ENCODE peak calls at places on chromosomes 13 and 19, in ten cellular contexts. E is heart right ventricle, P is GM12878, L is lung, B is IMR-90, N is H9, Q is cardiac muscle cell, S is thoracic aorta, I is aorta, R is esophagus squamous epithelium. F is an unnamed sample.

GRCh38 chr19:55276720-55277430 is 3.0 kb downstream of the HSPBP1 start:
- DNase-seq in E (no peak), S (no peak), I (no peak), B (no peak), R (no peak), Q (no peak), P (no peak), N (no peak), L (no peak), F (no peak)

GRCh38 chr13:40993119-40993518 is 26.0 kb downstream of the ELF1 start:
- DNase-seq in N (peak; percentile 44), L (no peak), I (no peak), P (no peak), Q (peak; percentile 26), B (no peak), E (no peak), S (no peak), R (no peak), F (peak; percentile 71)

GRCh38 chr19:43667524-43668405 is 2.2 kb downstream of the PLAUR start:
- DNase-seq in P (no peak), Q (peak; percentile 26), B (peak; percentile 20), L (peak; percentile 34), R (no peak), E (peak; percentile 17), S (no peak), N (no peak), I (peak; percentile 63), F (no peak)

GRCh38 chr19:33377586-33378475 is 4.3 kb downstream of the CEBPG start:
- DNase-seq in E (no peak), S (no peak), L (no peak), B (no peak), Q (no peak), P (no peak), R (no peak), N (no peak), I (no peak), F (no peak)

GRCh38 chr13:72505376-72505775 is 222.1 kb downstream of the MZT1 start:
- DNase-seq in I (no peak), S (no peak), Q (no peak), B (no peak), E (no peak), P (no peak), L (no peak), N (no peak), R (no peak), F (no peak)

GRCh38 chr19:47284324-47284899 is 9.7 kb downstream of the INAFM1 start:
- DNase-seq in R (no peak), Q (peak; percentile 76), E (no peak), P (no peak), B (peak; percentile 68), N (no peak), S (no peak), I (no peak), L (no peak), F (peak; percentile 61)

GRCh38 chr19:41316306-41316920 is 6.4 kb downstream of the CCDC97 start:
- DNase-seq in P (no peak), E (no peak), N (no peak), R (no peak), B (no peak), S (no peak), L (no peak), I (peak; percentile 13), Q (no peak), F (no peak)

GRCh38 chr19:44684892-44685847 is 13.8 kb upstream of the CEACAM16 start:
- DNase-seq in S (peak; percentile 38), L (peak; percentile 65), R (no peak), E (peak; percentile 40), P (no peak), I (no peak), Q (peak; percentile 93), N (peak; percentile 51), B (peak; percentile 97), F (peak; percentile 91)

GRCh38 chr19:48868196-48868886 is at the start of gene PLEKHA4:
- DNase-seq in E (peak; percentile 81), L (peak; percentile 56), R (no peak), B (peak; percentile 49), I (peak; percentile 89), S (no peak), P (no peak), Q (peak; percentile 71), N (peak; percentile 57), F (no peak)

GRCh38 chr13:43805681-43806128 is 18.9 kb upstream of the ENOX1 start:
- DNase-seq in R (no peak), S (no peak), E (no peak), B (peak; percentile 25), Q (peak; percentile 3), L (no peak), P (no peak), N (no peak), I (no peak), F (peak; percentile 59)

GRCh38 chr19:12137541-12137940 is 2.6 kb downstream of the ZNF20 start:
- DNase-seq in P (no peak), R (no peak), L (no peak), E (no peak), Q (no peak), N (peak; percentile 33), S (no peak), I (no peak), B (no peak), F (peak; percentile 77)

DNA sequence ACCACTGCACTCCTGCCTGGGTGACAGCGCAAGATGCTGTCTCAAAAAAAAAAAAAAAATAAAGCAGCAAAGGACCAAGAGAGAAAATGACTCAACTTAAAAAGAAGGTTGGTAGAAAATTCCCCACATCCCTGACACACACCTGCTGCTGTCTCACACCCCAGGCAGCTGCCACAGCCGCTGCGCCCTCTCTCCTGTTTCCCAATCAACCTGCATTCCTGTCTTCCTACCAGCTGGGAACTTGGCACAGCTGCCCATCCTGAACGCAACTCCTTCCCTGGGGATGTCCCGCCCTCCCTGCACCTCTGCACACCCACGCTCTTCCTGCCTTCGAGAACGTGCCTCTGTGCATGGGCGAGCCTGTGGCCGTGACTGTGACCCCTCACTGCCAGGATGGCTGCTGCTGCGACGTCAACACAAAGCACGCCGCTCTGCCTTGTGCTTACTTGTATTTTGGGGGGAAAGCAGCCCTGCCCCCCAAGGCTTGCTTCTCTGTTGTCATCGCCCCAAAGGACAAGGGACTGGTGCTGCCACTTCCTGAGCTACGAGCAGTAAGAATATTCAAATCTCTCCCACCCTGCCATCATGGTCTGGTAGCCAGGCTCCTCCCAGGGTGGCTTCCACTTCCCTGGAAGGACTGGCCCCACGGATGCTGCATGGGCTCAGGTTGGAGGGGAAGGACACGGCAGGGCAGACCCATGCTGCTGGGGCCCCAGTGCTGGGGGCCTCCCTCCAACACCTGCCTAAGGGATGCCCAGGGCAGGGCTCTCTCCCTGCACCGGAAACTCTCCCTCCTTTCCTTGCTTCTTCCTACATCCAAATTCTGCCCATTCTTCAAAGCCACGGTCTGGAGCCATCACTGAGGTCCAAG is 20.7 kb downstream of the SH3GL1 start:
- DNase-seq in Q (peak; percentile 63), I (no peak), S (no peak), P (peak; percentile 69), L (peak; percentile 81), E (no peak), N (no peak), B (peak; percentile 59), R (no peak), F (no peak)
- H3K4me1 ChIP-seq in Q (peaks cover 22% of the 10 kb centered on the region), I (peaks cover 6% of the 10 kb centered on the region), S (peaks cover 48% of the 10 kb centered on the region), P (peaks cover 73% of the 10 kb centered on the region), L (peaks cover 6% of the 10 kb centered on the region), E (peaks cover 58% of the 10 kb centered on the region), N (peaks cover 8% of the 10 kb centered on the region), B (peaks cover 39% of the 10 kb centered on the region), R (peaks cover 54% of the 10 kb centered on the region), F (peaks cover 10% of the 10 kb centered on the region)

DNA sequence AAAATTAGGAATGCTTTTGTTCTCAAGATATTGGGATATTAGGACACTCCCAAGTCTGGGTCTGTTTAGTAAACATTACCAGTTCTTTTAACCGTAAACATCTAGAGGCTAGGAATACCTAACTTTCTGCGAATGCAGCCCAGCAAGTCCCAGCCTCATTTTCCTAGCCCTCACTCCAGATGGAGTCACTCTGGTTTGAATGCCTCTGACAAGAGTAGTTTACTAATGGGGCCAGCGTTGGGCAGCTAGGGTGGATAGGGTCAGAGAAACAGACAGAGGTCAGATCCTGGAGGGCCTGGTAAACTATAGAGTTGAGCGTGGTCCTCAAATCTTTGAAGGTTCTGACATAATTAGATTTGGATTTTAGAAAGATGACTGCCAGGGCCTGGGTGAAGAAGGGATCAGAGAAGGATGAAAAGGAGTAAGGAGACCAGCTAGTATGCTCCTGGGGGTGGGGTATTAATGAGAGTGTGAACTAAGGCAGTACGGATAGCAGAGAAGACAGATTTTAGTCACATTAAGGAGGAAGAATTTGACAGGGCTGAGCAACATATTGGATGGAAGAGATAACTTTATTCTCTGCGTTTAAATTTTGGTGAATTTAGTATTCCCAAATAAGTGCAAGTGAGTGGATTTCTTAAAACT is 53.7 kb downstream of the WDFY2 start:
- DNase-seq in L (no peak), R (no peak), I (no peak), B (no peak), Q (no peak), E (no peak), P (no peak), S (no peak), N (no peak), F (peak; percentile 41)
- H3K4me1 ChIP-seq in L (peaks cover 14% of the 10 kb centered on the region), R (peaks cover 6% of the 10 kb centered on the region), I (peaks cover 2% of the 10 kb centered on the region), B (peaks cover 7% of the 10 kb centered on the region), Q (peaks cover 24% of the 10 kb centered on the region), E (peaks cover 13% of the 10 kb centered on the region), P (peaks cover 4% of the 10 kb centered on the region), S (peaks cover 68% of the 10 kb centered on the region), N (peaks cover 12% of the 10 kb centered on the region), F (peaks cover 2% of the 10 kb centered on the region)

DNA sequence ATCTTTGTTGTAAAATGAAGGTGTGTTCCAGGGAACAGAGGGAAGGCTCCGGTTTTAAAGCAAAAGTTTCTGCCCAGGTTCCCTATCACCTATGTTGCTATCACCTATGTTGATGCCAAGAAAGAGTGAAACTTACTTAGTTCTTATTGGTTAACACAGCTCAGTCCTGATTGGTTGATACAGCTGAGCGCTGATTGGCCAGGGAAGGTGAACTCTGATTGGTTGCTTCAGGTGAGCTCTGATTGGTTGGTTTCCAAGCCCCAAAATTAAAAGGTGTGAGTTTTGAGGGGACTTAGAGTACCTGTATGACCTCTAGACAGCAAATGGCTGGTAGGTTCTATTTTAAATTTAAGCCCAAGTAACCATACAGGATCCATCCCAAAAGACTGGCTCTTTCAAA is 42.2 kb downstream of the FPR3 start:
- DNase-seq in I (no peak), Q (no peak), E (no peak), N (no peak), S (no peak), P (no peak), L (no peak), B (no peak), R (no peak), F (no peak)
- H3K4me1 ChIP-seq in I (no peaks in the 10 kb centered on the region), Q (no peaks in the 10 kb centered on the region), E (no peaks in the 10 kb centered on the region), N (no peaks in the 10 kb centered on the region), S (no peaks in the 10 kb centered on the region), P (no peaks in the 10 kb centered on the region), L (no peaks in the 10 kb centered on the region), B (no peaks in the 10 kb centered on the region), R (no peaks in the 10 kb centered on the region), F (no peaks in the 10 kb centered on the region)

DNA sequence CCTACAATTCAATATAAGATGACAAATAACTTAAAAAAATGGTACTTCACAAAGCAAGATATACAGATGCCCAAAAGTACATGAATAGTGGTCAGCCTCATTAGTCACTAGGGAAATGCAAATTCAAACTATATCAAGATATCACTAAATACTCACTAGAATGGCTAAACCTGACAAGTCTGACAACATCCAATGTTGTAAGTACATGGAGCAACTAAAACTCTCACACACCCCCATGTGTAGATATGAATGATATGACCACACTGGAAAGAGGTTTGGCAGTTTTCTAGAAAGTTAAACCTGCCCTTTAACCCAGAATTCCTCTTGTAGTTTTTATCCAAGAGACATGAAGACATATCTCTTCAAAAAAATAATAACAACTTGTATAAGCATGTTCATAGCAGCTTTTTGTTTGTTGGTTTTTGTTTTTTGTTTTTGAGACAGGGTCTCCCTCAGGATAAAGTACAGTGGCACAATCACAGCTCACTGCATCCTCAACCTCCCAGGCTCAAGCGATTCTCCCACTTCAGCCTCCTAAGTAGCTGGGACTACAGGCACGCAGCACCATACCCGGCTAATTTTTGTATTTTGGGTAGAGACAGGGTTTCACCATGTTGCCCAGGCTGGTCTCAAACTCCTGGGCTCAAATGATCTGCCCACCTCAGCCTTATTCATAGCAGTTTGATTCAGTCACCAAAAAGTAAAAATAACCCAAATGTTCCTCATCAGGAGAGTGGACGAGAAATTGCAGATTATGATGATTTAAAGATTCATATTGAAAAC is 55.1 kb downstream of the RFX2 start:
- DNase-seq in L (no peak), R (no peak), I (no peak), Q (no peak), N (no peak), E (no peak), S (no peak), B (no peak), P (no peak), F (no peak)
- H3K4me1 ChIP-seq in L (peaks cover 9% of the 10 kb centered on the region), R (peaks cover 33% of the 10 kb centered on the region), I (peaks cover 5% of the 10 kb centered on the region), Q (no peaks in the 10 kb centered on the region), N (no peaks in the 10 kb centered on the region), E (peaks cover 32% of the 10 kb centered on the region), S (peaks cover 53% of the 10 kb centered on the region), B (peaks cover 12% of the 10 kb centered on the region), P (no peaks in the 10 kb centered on the region), F (no peaks in the 10 kb centered on the region)

F was measured in mesendoderm.